ENCODE peak calls at places on chromosomes 12 and 14, in six cellular contexts. B, L, Q, D, N and H are unnamed samples.

GRCh38 chr14:28754209-28754985 is 12.2 kb upstream of the FOXG1 start:
- DNase-seq in N (peak), L (peak), Q (peak), D (no peak), B (peak), H (peak)

GRCh38 chr14:104818714-104819161 is 17.8 kb downstream of the ZBTB42 start:
- DNase-seq in D (no peak), L (no peak), B (no peak), N (peak), Q (no peak), H (no peak)

GRCh38 chr14:51386411-51386810 is 146.4 kb downstream of the TMX1 start:
- DNase-seq in D (no peak), N (no peak), Q (no peak), L (no peak), B (no peak), H (no peak)

GRCh38 chr12:18375131-18375530 is 113.8 kb downstream of the PIK3C2G start:
- DNase-seq in L (no peak), B (peak), N (no peak), D (no peak), Q (no peak), H (no peak)

GRCh38 chr12:6226701-6227096 is 26.5 kb downstream of the CD9 start:
- DNase-seq in D (no peak), Q (no peak), N (no peak), L (no peak), B (no peak), H (no peak)

GRCh38 chr12:52925717-52926595 is 21.1 kb upstream of the KRT8 start:
- DNase-seq in L (no peak), Q (no peak), B (no peak), D (no peak), N (no peak), H (no peak)

GRCh38 chr14:31037709-31038221 is 11.6 kb upstream of the STRN3 start:
- DNase-seq in N (no peak), L (no peak), Q (no peak), B (no peak), D (no peak), H (no peak)

GRCh38 chr12:50246873-50247612 is 36.3 kb downstream of the LIMA1 start:
- DNase-seq in L (peak), D (no peak), Q (no peak), B (peak), N (no peak), H (peak)

GRCh38 chr12:9134981-9135628 is 19.4 kb upstream of the A2M start:
- DNase-seq in Q (peak), B (no peak), N (peak), L (peak), D (peak), H (no peak)

GRCh38 chr12:75910452-75910722 is 121.2 kb downstream of the PHLDA1 start:
- DNase-seq in L (no peak), Q (no peak), B (no peak), D (no peak), N (no peak), H (no peak)

GRCh38 chr12:112850343-112850742 is 56.4 kb upstream of the OAS1 start:
- DNase-seq in L (no peak), N (no peak), B (no peak), Q (no peak), D (no peak), H (no peak)

GRCh38 chr12:15863984-15864383 is 18.2 kb upstream of the STRAP start:
- DNase-seq in Q (no peak), D (no peak), N (no peak), B (no peak), L (no peak), H (no peak)